ENCODE peak calls at places on chromosome 6, in nine cellular contexts. F is PC-9; O is adrenal gland; B is glutamatergic neuron; S is Daoy; E is posterior cingulate gyrus; V is activated T-helper 1 cell treated with anti-CD3 and anti-CD28 coated beads, Interleukin-12 subunit alpha, Interleukin-12 subunit beta, Interleukin-2, Interleukin-4 antibody, amounts not matched to agents 30 ng/mL and 10 ng/mL and 1 ng/mL, durations not matched to agents 14 hours and 24 hours and 36 hours; C is foreskin fibroblast; Z is stimulated activated naive CD4-positive, alpha-beta T cell. T is an unnamed sample.
A peak's percentile ranks its signal among the peaks of the same experiment; 100 is the strongest.

GRCh38 chr6:86526238-86526637 is 411.1 kb upstream of the HTR1E start:
- DNase-seq in F (no peak), O (no peak), B (no peak), S (no peak), E (no peak), V (no peak), C (no peak), Z (no peak), T (no peak)

GRCh38 chr6:168025831-168026325 is 28.4 kb downstream of the KIF25 start:
- DNase-seq in F (no peak), O (no peak), B (no peak), S (peak; percentile 49), E (no peak), V (no peak), C (no peak), Z (no peak), T (no peak)

GRCh38 chr6:73585566-73586415 is 65.0 kb upstream of the EEF1A1 start:
- DNase-seq in F (peak; percentile 88), O (peak; percentile 65), B (no peak), S (peak; percentile 80), E (no peak), V (peak; percentile 29), C (peak; percentile 86), Z (no peak), T (peak; percentile 50)

GRCh38 chr6:5672581-5673011 is 334.1 kb downstream of the NRN1 start:
- DNase-seq in F (no peak), O (peak; percentile 69), B (no peak), S (peak; percentile 89), E (no peak), V (no peak), C (peak; percentile 93), Z (no peak), T (peak; percentile 67)

GRCh38 chr6:93825950-93826349 is 406.6 kb upstream of the EPHA7 start:
- DNase-seq in F (no peak), O (no peak), B (no peak), S (no peak), E (no peak), V (no peak), C (no peak), Z (no peak), T (no peak)

GRCh38 chr6:25046942-25047341 is 111.2 kb upstream of the RIPOR2 start:
- DNase-seq in F (no peak), O (no peak), B (no peak), S (no peak), E (no peak), V (no peak), C (no peak), Z (no peak), T (no peak)

GRCh38 chr6:122736606-122737005 is 42.9 kb upstream of the FABP7 start:
- DNase-seq in F (no peak), O (no peak), B (no peak), S (no peak), E (no peak), V (no peak), C (no peak), Z (no peak), T (no peak)

GRCh38 chr6:160667854-160668481 is 3.9 kb upstream of the LPA start:
- DNase-seq in F (no peak), O (no peak), B (no peak), S (peak; percentile 15), E (no peak), V (peak; percentile 19), C (no peak), Z (no peak), T (no peak)

GRCh38 chr6:119112856-119113530 is 34.5 kb upstream of the FAM184A start:
- DNase-seq in F (no peak), O (no peak), B (no peak), S (peak; percentile 13), E (no peak), V (no peak), C (no peak), Z (no peak), T (peak; percentile 50)

GRCh38 chr6:33426590-33427563 is 7.0 kb downstream of the SYNGAP1 start:
- DNase-seq in F (no peak), O (no peak), B (no peak), S (no peak), E (no peak), V (no peak), C (no peak), Z (peak; percentile 54), T (no peak)

GRCh38 chr6:10429638-10430427 is 15.0 kb upstream of the TFAP2A start:
- DNase-seq in F (peak; percentile 57), O (no peak), B (no peak), S (peak; percentile 73), E (peak; percentile 37), V (no peak), C (peak; percentile 76), Z (no peak), T (no peak)